ENCODE peak calls at places on chromosome 5, in ten cellular contexts. One of them, this sample, is unnamed.
A peak's percentile ranks its signal among the peaks of the same experiment; 100 is the strongest.

GRCh38 chr5:144368556-144368955 is 197.9 kb downstream of the KCTD16 start:
- DNase-seq in H9: no peak
- DNase-seq in neural progenitor cell: no peak
- DNase-seq in mesendoderm: no peak
- DNase-seq in astrocyte: peak; percentile 17
- DNase-seq in H1: no peak
- DNase-seq in OCI-LY7: no peak
- DNase-seq in DND-41: no peak
- DNase-seq in GM12878: no peak
- DNase-seq in IMR-90: peak; percentile 62
- DNase-seq in this sample: peak; percentile 3

GRCh38 chr5:152246401-152246800 is 158.7 kb downstream of the NMUR2 start:
- DNase-seq in H9: peak; percentile 41
- DNase-seq in neural progenitor cell: peak; percentile 80
- DNase-seq in mesendoderm: peak; percentile 69
- DNase-seq in astrocyte: peak; percentile 1
- DNase-seq in H1: peak; percentile 78
- DNase-seq in OCI-LY7: peak; percentile 9
- DNase-seq in DND-41: peak; percentile 60
- DNase-seq in GM12878: no peak
- DNase-seq in IMR-90: peak; percentile 3
- DNase-seq in this sample: peak; percentile 26

GRCh38 chr5:127650649-127651048 is 1.8 kb downstream of the CTXN3 start:
- DNase-seq in H9: no peak
- DNase-seq in neural progenitor cell: no peak
- DNase-seq in mesendoderm: no peak
- DNase-seq in astrocyte: peak; percentile 80
- DNase-seq in H1: no peak
- DNase-seq in OCI-LY7: no peak
- DNase-seq in DND-41: no peak
- DNase-seq in GM12878: no peak
- DNase-seq in IMR-90: peak; percentile 81
- DNase-seq in this sample: peak; percentile 67

GRCh38 chr5:94086194-94086593 is 344.8 kb upstream of the POU5F2 start:
- DNase-seq in H9: no peak
- DNase-seq in neural progenitor cell: no peak
- DNase-seq in mesendoderm: no peak
- DNase-seq in astrocyte: no peak
- DNase-seq in H1: no peak
- DNase-seq in OCI-LY7: no peak
- DNase-seq in DND-41: no peak
- DNase-seq in GM12878: no peak
- DNase-seq in IMR-90: no peak
- DNase-seq in this sample: no peak

GRCh38 chr5:98158440-98158839 is 615.0 kb upstream of the RGMB start:
- DNase-seq in H9: no peak
- DNase-seq in neural progenitor cell: no peak
- DNase-seq in mesendoderm: no peak
- DNase-seq in astrocyte: no peak
- DNase-seq in H1: no peak
- DNase-seq in OCI-LY7: no peak
- DNase-seq in DND-41: no peak
- DNase-seq in GM12878: no peak
- DNase-seq in IMR-90: no peak
- DNase-seq in this sample: no peak

GRCh38 chr5:105836263-105836662 is 1834.5 kb downstream of the EFNA5 start:
- DNase-seq in H9: no peak
- DNase-seq in neural progenitor cell: no peak
- DNase-seq in mesendoderm: no peak
- DNase-seq in astrocyte: no peak
- DNase-seq in H1: no peak
- DNase-seq in OCI-LY7: no peak
- DNase-seq in DND-41: no peak
- DNase-seq in GM12878: no peak
- DNase-seq in IMR-90: peak; percentile 63
- DNase-seq in this sample: no peak

GRCh38 chr5:87382224-87382623 is 30.5 kb downstream of the CCNH start:
- DNase-seq in H9: no peak
- DNase-seq in neural progenitor cell: no peak
- DNase-seq in mesendoderm: no peak
- DNase-seq in astrocyte: no peak
- DNase-seq in H1: no peak
- DNase-seq in OCI-LY7: no peak
- DNase-seq in DND-41: no peak
- DNase-seq in GM12878: no peak
- DNase-seq in IMR-90: no peak
- DNase-seq in this sample: no peak

GRCh38 chr5:95923918-95924559 is 37.6 kb downstream of the ELL2 start:
- DNase-seq in H9: no peak
- DNase-seq in neural progenitor cell: no peak
- DNase-seq in mesendoderm: no peak
- DNase-seq in astrocyte: no peak
- DNase-seq in H1: no peak
- DNase-seq in OCI-LY7: peak; percentile 3
- DNase-seq in DND-41: no peak
- DNase-seq in GM12878: peak; percentile 60
- DNase-seq in IMR-90: no peak
- DNase-seq in this sample: no peak

GRCh38 chr5:39411051-39411450 is 13.7 kb downstream of the DAB2 start:
- DNase-seq in H9: no peak
- DNase-seq in neural progenitor cell: no peak
- DNase-seq in mesendoderm: no peak
- DNase-seq in astrocyte: peak; percentile 68
- DNase-seq in H1: no peak
- DNase-seq in OCI-LY7: no peak
- DNase-seq in DND-41: no peak
- DNase-seq in GM12878: no peak
- DNase-seq in IMR-90: peak; percentile 84
- DNase-seq in this sample: peak; percentile 78

GRCh38 chr5:53035868-53036381 is 46.8 kb downstream of the ITGA2 start:
- DNase-seq in H9: no peak
- DNase-seq in neural progenitor cell: peak; percentile 44
- DNase-seq in mesendoderm: peak; percentile 54
- DNase-seq in astrocyte: peak; percentile 49
- DNase-seq in H1: no peak
- DNase-seq in OCI-LY7: peak; percentile 2
- DNase-seq in DND-41: no peak
- DNase-seq in GM12878: no peak
- DNase-seq in IMR-90: peak; percentile 66
- DNase-seq in this sample: peak; percentile 96

GRCh38 chr5:135810188-135810943 is 24.1 kb upstream of the SLC25A48 start:
- DNase-seq in H9: no peak
- DNase-seq in neural progenitor cell: no peak
- DNase-seq in mesendoderm: no peak
- DNase-seq in astrocyte: no peak
- DNase-seq in H1: no peak
- DNase-seq in OCI-LY7: no peak
- DNase-seq in DND-41: no peak
- DNase-seq in GM12878: no peak
- DNase-seq in IMR-90: no peak
- DNase-seq in this sample: no peak

GRCh38 chr5:148760945-148761638 is 65.3 kb upstream of the ADRB2 start:
- DNase-seq in H9: no peak
- DNase-seq in neural progenitor cell: no peak
- DNase-seq in mesendoderm: no peak
- DNase-seq in astrocyte: no peak
- DNase-seq in H1: no peak
- DNase-seq in OCI-LY7: no peak
- DNase-seq in DND-41: no peak
- DNase-seq in GM12878: peak; percentile 59
- DNase-seq in IMR-90: no peak
- DNase-seq in this sample: peak; percentile 48

DNA sequence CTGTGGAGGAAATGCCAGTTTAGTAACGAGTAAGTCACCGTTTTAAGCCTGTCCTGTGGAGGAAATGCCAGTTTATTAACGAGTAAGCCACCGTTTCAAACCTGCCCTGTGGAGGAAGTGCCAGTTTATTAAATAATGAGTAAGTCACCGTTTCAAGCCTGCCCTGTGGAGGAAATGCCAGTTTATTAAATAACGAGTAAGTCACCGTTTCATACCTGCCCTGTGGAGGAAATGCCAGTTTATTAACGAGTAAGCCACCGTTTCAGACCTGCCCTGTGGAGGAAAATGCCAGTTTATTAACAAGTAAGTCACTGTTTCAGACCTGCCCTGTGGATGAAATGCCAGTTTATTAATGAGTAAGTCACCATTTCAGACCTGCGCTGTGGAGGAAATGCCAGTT is 18.9 kb upstream of the PDCD6 start:
- DNase-seq in H9: no peak
- DNase-seq in neural progenitor cell: no peak
- DNase-seq in mesendoderm: no peak
- DNase-seq in astrocyte: no peak
- DNase-seq in H1: no peak
- DNase-seq in OCI-LY7: no peak
- DNase-seq in DND-41: no peak
- DNase-seq in GM12878: no peak
- DNase-seq in IMR-90: no peak
- DNase-seq in this sample: peak; percentile 57
- H3K27ac ChIP-seq in H9: no peak overlapping the region
- H3K27ac ChIP-seq in neural progenitor cell: no peak overlapping the region
- H3K27ac ChIP-seq in mesendoderm: no peak overlapping the region
- H3K27ac ChIP-seq in astrocyte: no peak overlapping the region
- H3K27ac ChIP-seq in H1: no peak overlapping the region
- H3K27ac ChIP-seq in OCI-LY7: no peak overlapping the region
- H3K27ac ChIP-seq in DND-41: no peak overlapping the region
- H3K27ac ChIP-seq in GM12878: no peak overlapping the region
- H3K27ac ChIP-seq in IMR-90: no peak overlapping the region
- H3K27ac ChIP-seq in this sample: peak overlapping the region; percentile 35

DNA sequence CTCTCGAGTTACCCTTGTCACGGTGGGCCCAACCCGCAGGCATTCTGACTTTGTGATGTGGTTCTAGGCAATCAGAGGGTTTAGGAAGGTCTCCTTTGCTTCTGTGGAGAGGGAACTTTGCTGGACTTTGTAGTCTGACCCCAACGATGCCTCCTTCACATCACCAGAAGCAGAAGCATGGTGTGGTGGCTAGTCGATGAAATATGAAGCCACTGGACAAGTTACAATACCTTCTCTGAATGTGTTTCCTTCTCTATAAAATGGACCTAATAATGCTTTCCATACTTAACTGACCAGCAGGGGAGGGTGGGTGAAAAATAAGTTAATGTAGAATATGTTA is 604 bp downstream of the SPEF2 start:
- DNase-seq in H9: no peak
- DNase-seq in neural progenitor cell: no peak
- DNase-seq in mesendoderm: no peak
- DNase-seq in astrocyte: no peak
- DNase-seq in H1: no peak
- DNase-seq in OCI-LY7: no peak
- DNase-seq in DND-41: no peak
- DNase-seq in GM12878: no peak
- DNase-seq in IMR-90: no peak
- DNase-seq in this sample: no peak
- H3K4me2 ChIP-seq in H9: peak overlapping the region; percentile 80
- H3K4me2 ChIP-seq in neural progenitor cell: peak overlapping the region; percentile 81
- H3K4me2 ChIP-seq in mesendoderm: peak overlapping the region; percentile 93
- H3K4me2 ChIP-seq in astrocyte: peak overlapping the region; percentile 91
- H3K4me2 ChIP-seq in H1: peak overlapping the region; percentile 86
- H3K4me2 ChIP-seq in OCI-LY7: no peak overlapping the region
- H3K4me2 ChIP-seq in DND-41: peak overlapping the region; percentile 88
- H3K4me2 ChIP-seq in GM12878: no peak overlapping the region
- H3K4me2 ChIP-seq in IMR-90: peak overlapping the region; percentile 95
- H3K4me2 ChIP-seq in this sample: peak overlapping the region; percentile 80

GRCh38 chr5:82387041-82387818 is 109.1 kb upstream of the RPS23 start:
- DNase-seq in H9: no peak
- DNase-seq in neural progenitor cell: no peak
- DNase-seq in mesendoderm: peak; percentile 54
- DNase-seq in astrocyte: peak; percentile 97
- DNase-seq in H1: no peak
- DNase-seq in OCI-LY7: no peak
- DNase-seq in DND-41: no peak
- DNase-seq in GM12878: no peak
- DNase-seq in IMR-90: peak; percentile 18
- DNase-seq in this sample: no peak

GRCh38 chr5:82388186-82388585 is 110.0 kb upstream of the RPS23 start:
- DNase-seq in H9: no peak
- DNase-seq in neural progenitor cell: no peak
- DNase-seq in mesendoderm: no peak
- DNase-seq in astrocyte: peak; percentile 97
- DNase-seq in H1: no peak
- DNase-seq in OCI-LY7: no peak
- DNase-seq in DND-41: no peak
- DNase-seq in GM12878: no peak
- DNase-seq in IMR-90: peak; percentile 80
- DNase-seq in this sample: no peak

GRCh38 chr5:82387819-82388166 is 109.6 kb upstream of the RPS23 start:
- DNase-seq in H9: no peak
- DNase-seq in neural progenitor cell: no peak
- DNase-seq in mesendoderm: no peak
- DNase-seq in astrocyte: no peak
- DNase-seq in H1: no peak
- DNase-seq in OCI-LY7: no peak
- DNase-seq in DND-41: no peak
- DNase-seq in GM12878: no peak
- DNase-seq in IMR-90: no peak
- DNase-seq in this sample: no peak

GRCh38 chr5:82384025-82384750 is 106.0 kb upstream of the RPS23 start:
- DNase-seq in H9: no peak
- DNase-seq in neural progenitor cell: no peak
- DNase-seq in mesendoderm: no peak
- DNase-seq in astrocyte: peak; percentile 94
- DNase-seq in H1: no peak
- DNase-seq in OCI-LY7: no peak
- DNase-seq in DND-41: no peak
- DNase-seq in GM12878: no peak
- DNase-seq in IMR-90: no peak
- DNase-seq in this sample: no peak

DNA sequence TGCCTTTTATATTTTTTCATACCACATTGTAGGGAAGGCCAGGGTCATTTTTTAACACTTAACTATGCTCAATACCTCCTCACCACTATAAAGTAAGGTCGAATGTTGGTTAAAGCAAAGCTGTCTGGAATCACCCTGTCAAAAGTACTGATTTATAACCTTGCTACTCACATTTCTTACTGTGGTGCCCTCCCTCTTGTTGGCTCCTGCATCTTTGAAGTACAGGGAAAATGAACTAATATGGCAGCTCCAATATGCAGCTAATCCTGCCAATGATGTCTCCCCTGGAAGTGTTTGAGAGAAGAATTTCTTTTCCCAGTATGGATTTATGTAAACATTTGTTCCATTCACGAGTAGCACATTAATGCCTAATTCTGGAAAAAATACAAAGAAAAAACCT is 108.4 kb upstream of the RPS23 start:
- DNase-seq in H9: no peak
- DNase-seq in neural progenitor cell: no peak
- DNase-seq in mesendoderm: no peak
- DNase-seq in astrocyte: peak; percentile 88
- DNase-seq in H1: no peak
- DNase-seq in OCI-LY7: no peak
- DNase-seq in DND-41: no peak
- DNase-seq in GM12878: no peak
- DNase-seq in IMR-90: no peak
- DNase-seq in this sample: no peak
- H3K27ac ChIP-seq in H9: no peak overlapping the region
- H3K27ac ChIP-seq in neural progenitor cell: no peak overlapping the region
- H3K27ac ChIP-seq in mesendoderm: no peak overlapping the region
- H3K27ac ChIP-seq in astrocyte: peak overlapping the region; percentile 99
- H3K27ac ChIP-seq in H1: no peak overlapping the region
- H3K27ac ChIP-seq in OCI-LY7: no peak overlapping the region
- H3K27ac ChIP-seq in DND-41: no peak overlapping the region
- H3K27ac ChIP-seq in GM12878: no peak overlapping the region
- H3K27ac ChIP-seq in IMR-90: no peak overlapping the region
- H3K27ac ChIP-seq in this sample: no peak overlapping the region

GRCh38 chr5:132439521-132440206 is 50.9 kb downstream of the IRF1 start:
- DNase-seq in H9: no peak
- DNase-seq in neural progenitor cell: no peak
- DNase-seq in mesendoderm: no peak
- DNase-seq in astrocyte: peak; percentile 91
- DNase-seq in H1: no peak
- DNase-seq in OCI-LY7: no peak
- DNase-seq in DND-41: no peak
- DNase-seq in GM12878: no peak
- DNase-seq in IMR-90: peak; percentile 97
- DNase-seq in this sample: peak; percentile 88
- H3K4me2 ChIP-seq in H9: no peak overlapping the region
- H3K4me2 ChIP-seq in neural progenitor cell: no peak overlapping the region
- H3K4me2 ChIP-seq in mesendoderm: no peak overlapping the region
- H3K4me2 ChIP-seq in astrocyte: peak overlapping the region; percentile 72
- H3K4me2 ChIP-seq in H1: no peak overlapping the region
- H3K4me2 ChIP-seq in OCI-LY7: no peak overlapping the region
- H3K4me2 ChIP-seq in DND-41: no peak overlapping the region
- H3K4me2 ChIP-seq in GM12878: no peak overlapping the region
- H3K4me2 ChIP-seq in IMR-90: peak overlapping the region; percentile 29
- H3K4me2 ChIP-seq in this sample: peak overlapping the region; percentile 22

This sample was measured in mammary epithelial cell.